ENCODE peak calls at places on chromosome 15, in four cellular contexts. F is HepG2; R is right cardiac atrium; Y is activated T-cell treated with anti-CD3 and anti-CD28 coated beads, Interleukin-2, amount 50 U/mL, for 72 hours. G is an unnamed sample.

GRCh38 chr15:40722934-40723333 is 28.0 kb downstream of the RAD51 start:
- ATAC-seq in R (no peak), F (no peak), Y (no peak), G (peak)

GRCh38 chr15:85036716-85037115 is 55.1 kb downstream of the PDE8A start:
- ATAC-seq in R (peak), Y (no peak), F (no peak), G (no peak)

GRCh38 chr15:60152386-60152785 is 148.3 kb downstream of the FOXB1 start:
- ATAC-seq in F (no peak), R (no peak), Y (no peak), G (no peak)

GRCh38 chr15:60004019-60004845 is at the start of gene FOXB1:
- ATAC-seq in Y (peak), R (no peak), F (peak), G (no peak)

GRCh38 chr15:66819084-66819483 is 117.0 kb downstream of the SMAD6 start:
- ATAC-seq in Y (no peak), F (no peak), R (no peak), G (no peak)

GRCh38 chr15:62658498-62658897 is 384.0 kb upstream of the TPM1 start:
- ATAC-seq in F (no peak), R (peak), Y (peak), G (peak)

GRCh38 chr15:80480171-80480811 is 76.1 kb downstream of the ARNT2 start:
- ATAC-seq in R (peak), F (peak), Y (no peak), G (no peak)

GRCh38 chr15:68469162-68470048 is 37.4 kb upstream of the ITGA11 start:
- ATAC-seq in Y (no peak), R (no peak), F (no peak), G (no peak)

GRCh38 chr15:39273805-39274411 is 307.0 kb upstream of the THBS1 start:
- ATAC-seq in F (peak), Y (no peak), R (peak), G (no peak)

GRCh38 chr15:49382394-49382793 is 40.6 kb upstream of the FGF7 start:
- ATAC-seq in F (no peak), Y (no peak), R (no peak), G (no peak)

GRCh38 chr15:74442063-74442462 is 8.3 kb upstream of the SEMA7A start:
- ATAC-seq in Y (no peak), F (peak), R (no peak), G (no peak)

GRCh38 chr15:64006642-64007041 is 39.6 kb downstream of the DAPK2 start:
- ATAC-seq in F (no peak), R (no peak), Y (no peak), G (no peak)

GRCh38 chr15:70091649-70092461 is 5.9 kb downstream of the TLE3 start:
- ATAC-seq in F (peak), Y (peak), R (no peak), G (peak)

GRCh38 chr15:55627730-55628368 is 39.7 kb upstream of the PYGO1 start:
- ATAC-seq in Y (no peak), R (no peak), F (no peak), G (peak)